ENCODE peak calls at places on chromosomes 7 and 10, in six cellular contexts. Z is mesendoderm; A is SJSA1; W is CD4-positive, alpha-beta memory T cell; E is osteoblast; V is transverse colon. H is an unnamed sample. For H3K27me3, the result is how much of the 10 kb centered on the place peaks cover.

GRCh38 chr7:130371059-130371458 is 9.2 kb upstream of the CPA1 start:
- DNase-seq in V (peak), E (peak), A (no peak), Z (no peak), W (no peak), H (no peak)

GRCh38 chr7:108145401-108145800 is 15.2 kb upstream of the LAMB4 start:
- DNase-seq in A (no peak), E (no peak), Z (peak), V (no peak), W (no peak), H (no peak)

GRCh38 chr7:75977741-75978140 is 16.7 kb downstream of the TMEM120A start:
- DNase-seq in W (no peak), V (no peak), E (peak), A (no peak), Z (no peak), H (no peak)

GRCh38 chr10:8365935-8366911 is 311.7 kb downstream of the GATA3 start:
- DNase-seq in V (no peak), Z (peak), W (peak), E (no peak), A (peak), H (peak)

GRCh38 chr7:79598351-79598750 is 144.9 kb upstream of the MAGI2 start:
- DNase-seq in E (no peak), A (no peak), Z (no peak), W (no peak), V (no peak), H (no peak)

GRCh38 chr10:57692255-57692980 is 575.3 kb downstream of the IPMK start:
- DNase-seq in E (peak), Z (peak), V (no peak), W (no peak), A (peak), H (peak)

GRCh38 chr10:67612577-67613537 is 83.1 kb downstream of the CTNNA3 start:
- DNase-seq in E (peak), W (peak), A (peak), V (no peak), Z (no peak), H (no peak)

GRCh38 chr7:117780832-117781231 is 92.4 kb downstream of the CTTNBP2 start:
- DNase-seq in Z (no peak), A (no peak), E (no peak), V (no peak), W (no peak), H (no peak)

GRCh38 chr10:77578583-77579227 is 58.9 kb downstream of the KCNMA1 start:
- DNase-seq in A (peak), V (no peak), W (no peak), E (peak), Z (no peak), H (peak)

GRCh38 chr10:63409465-63410027 is 56.2 kb downstream of the JMJD1C start:
- DNase-seq in A (no peak), Z (peak), E (no peak), V (no peak), W (no peak), H (no peak)

GRCh38 chr10:44395396-44395795 is 10.5 kb upstream of the CXCL12 start:
- DNase-seq in E (peak), V (peak), Z (no peak), A (no peak), W (no peak), H (no peak)

GRCh38 chr10:74035324-74035723 is 37.4 kb downstream of the VCL start:
- DNase-seq in E (no peak), W (no peak), V (no peak), Z (no peak), A (no peak), H (no peak)

GRCh38 chr10:80454526-80455460 is 683 bp downstream of the TSPAN14 start:
- DNase-seq in Z (peak), V (peak), W (peak), A (no peak), E (peak), H (no peak)

GRCh38 chr7:36638140-36638539 is 86.2 kb downstream of the AOAH start:
- DNase-seq in E (no peak), A (no peak), V (no peak), Z (peak), W (no peak), H (no peak)

GRCh38 chr10:6763417-6763816 is 183.3 kb upstream of the PRKCQ start:
- DNase-seq in V (no peak), A (no peak), W (no peak), E (no peak), Z (peak), H (no peak)

GRCh38 chr7:83415840-83416239 is 233.1 kb downstream of the SEMA3E start:
- DNase-seq in E (no peak), V (no peak), A (no peak), Z (peak), W (no peak), H (no peak)

GRCh38 chr7:27661776-27662489 is 750 bp downstream of the HIBADH start:
- DNase-seq in Z (no peak), W (peak), V (peak), E (peak), A (no peak), H (no peak)

GRCh38 chr7:134457166-134457565 is 1.7 kb downstream of the AKR1B1 start:
- DNase-seq in E (no peak), W (no peak), V (no peak), A (no peak), Z (no peak), H (no peak)

GRCh38 chr7:134458341-134458805 is 527 bp downstream of the AKR1B1 start:
- DNase-seq in Z (peak), A (no peak), V (peak), E (peak), W (peak), H (no peak)

GRCh38 chr7:134461921-134462320 is 3.0 kb upstream of the AKR1B1 start:
- DNase-seq in Z (no peak), E (no peak), A (no peak), V (no peak), W (no peak), H (no peak)

GRCh38 chr7:134460000-134460399 is 1.1 kb upstream of the AKR1B1 start:
- DNase-seq in V (no peak), W (no peak), A (no peak), E (no peak), Z (no peak), H (no peak)

DNA sequence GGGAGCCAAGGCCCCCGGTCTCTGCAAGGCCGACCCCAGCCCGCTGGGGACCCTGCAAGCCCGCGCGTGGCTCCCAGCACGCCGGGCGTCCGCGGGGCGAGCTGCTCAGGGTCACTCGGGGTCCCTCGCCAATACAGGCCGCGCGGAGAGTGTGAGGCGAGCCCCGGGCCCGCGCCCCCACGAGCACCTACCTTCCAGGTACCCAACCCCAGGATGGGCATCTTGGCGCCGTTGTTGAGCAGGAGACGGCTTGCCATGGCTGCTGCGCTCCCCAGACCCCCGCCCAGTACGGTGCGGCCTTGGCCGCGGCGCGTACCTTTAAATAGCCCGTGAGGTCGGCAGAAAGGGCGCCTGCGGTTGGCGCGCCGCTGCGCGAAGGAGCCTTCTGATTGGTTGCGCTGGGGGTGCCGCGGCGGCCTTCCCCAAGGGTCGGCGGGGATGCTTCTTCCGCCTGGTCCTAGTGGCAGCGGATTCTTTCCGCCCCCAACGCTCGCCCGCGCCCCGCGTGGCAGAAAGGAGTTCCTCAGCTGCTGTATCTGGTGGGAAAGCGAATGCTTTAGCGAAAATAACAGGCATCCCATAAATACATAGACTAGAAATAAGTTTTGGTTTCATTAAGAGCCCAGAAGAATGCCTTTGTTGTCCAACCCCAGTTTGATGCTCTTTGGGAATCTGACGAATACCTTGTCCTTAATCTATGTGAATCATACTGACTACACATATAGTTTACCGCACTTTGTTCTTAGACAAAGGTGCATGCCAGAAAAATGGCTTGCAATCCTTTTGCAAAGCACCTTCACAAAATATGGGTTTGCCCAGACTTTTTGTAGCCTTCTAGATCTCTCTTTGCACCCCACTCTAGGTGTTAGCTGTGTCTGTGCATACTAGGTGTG is at the start of gene AKR1B1:
- DNase-seq in Z (peak), A (peak), V (peak), E (peak), W (peak), H (peak)
- H3K27me3 ChIP-seq in Z (under half), A (under half), V (under half), E (under half), W (under half), H (under half)

DNA sequence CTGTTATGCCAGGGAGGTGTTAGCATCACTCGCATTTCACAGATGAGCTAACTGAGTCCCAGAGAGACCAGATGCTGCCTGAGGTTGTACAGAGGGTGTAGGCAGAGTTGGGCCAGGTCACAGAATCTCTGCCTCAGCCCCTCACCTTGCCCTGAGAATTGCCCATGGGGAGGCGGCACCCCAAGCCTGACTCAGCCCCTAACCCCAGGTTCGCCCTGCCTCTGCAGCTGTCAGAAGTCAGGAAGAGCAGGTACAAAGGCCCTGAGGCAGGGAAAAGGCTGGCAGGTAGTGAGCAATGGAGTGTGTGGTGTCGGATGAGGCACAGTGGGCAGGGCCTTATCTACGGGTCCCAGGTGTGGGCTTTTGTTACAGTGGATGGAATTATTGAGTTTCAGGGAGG is 79.4 kb downstream of the MYL10 start:
- DNase-seq in V (no peak), W (no peak), E (peak), A (no peak), Z (no peak), H (no peak)
- H3K27me3 ChIP-seq in V (under half), W (under half), E (under half), A (under half), Z (under half), H (under half)

GRCh38 chr10:72081772-72082590 is 6.4 kb downstream of the SPOCK2 start:
- DNase-seq in W (no peak), V (peak), A (no peak), E (peak), Z (no peak), H (no peak)
- H3K27me3 ChIP-seq in W (under half), V (under half), A (under half), E (under half), Z (under half), H (under half)

GRCh38 chr7:132574281-132574680 is 2.0 kb downstream of the PLXNA4 start:
- DNase-seq in A (no peak), V (no peak), E (no peak), Z (no peak), W (no peak), H (no peak)
- H3K27me3 ChIP-seq in A (half or more), V (half or more), E (under half), Z (half or more), W (under half), H (half or more)

DNA sequence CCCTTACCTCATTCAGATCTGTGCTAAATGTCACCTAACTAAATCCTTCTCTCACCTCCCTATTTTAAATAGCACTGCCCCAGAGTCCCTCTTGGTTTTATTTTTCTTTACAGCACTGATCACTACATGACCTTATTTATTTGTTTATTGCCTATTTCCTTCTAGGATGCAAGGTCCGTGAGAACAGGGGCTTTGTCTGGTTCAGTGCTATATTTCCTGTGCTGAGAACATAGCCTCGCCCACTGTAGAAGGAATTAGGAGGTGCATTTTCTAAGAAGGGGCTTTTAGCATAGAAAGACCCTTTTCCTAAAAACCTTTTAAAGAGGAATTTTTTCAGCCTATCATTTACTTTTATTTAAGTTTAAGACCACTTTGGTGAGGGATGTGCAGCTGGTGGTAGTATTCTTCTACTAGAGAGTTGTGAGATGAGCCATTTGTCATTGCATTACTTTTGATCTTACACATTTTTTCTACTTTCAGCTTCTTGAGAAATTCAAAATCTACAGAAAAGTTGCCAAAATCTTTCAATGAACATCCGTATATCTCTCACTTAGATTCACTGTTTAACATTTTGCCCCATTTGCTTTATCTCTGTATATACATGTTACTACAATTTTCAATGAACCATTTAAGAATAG is 13.5 kb upstream of the PCGF5 start:
- DNase-seq in W (no peak), A (no peak), Z (no peak), E (no peak), V (no peak), H (no peak)
- H3K27me3 ChIP-seq in W (under half), A (under half), Z (under half), E (under half), V (under half), H (under half)

DNA sequence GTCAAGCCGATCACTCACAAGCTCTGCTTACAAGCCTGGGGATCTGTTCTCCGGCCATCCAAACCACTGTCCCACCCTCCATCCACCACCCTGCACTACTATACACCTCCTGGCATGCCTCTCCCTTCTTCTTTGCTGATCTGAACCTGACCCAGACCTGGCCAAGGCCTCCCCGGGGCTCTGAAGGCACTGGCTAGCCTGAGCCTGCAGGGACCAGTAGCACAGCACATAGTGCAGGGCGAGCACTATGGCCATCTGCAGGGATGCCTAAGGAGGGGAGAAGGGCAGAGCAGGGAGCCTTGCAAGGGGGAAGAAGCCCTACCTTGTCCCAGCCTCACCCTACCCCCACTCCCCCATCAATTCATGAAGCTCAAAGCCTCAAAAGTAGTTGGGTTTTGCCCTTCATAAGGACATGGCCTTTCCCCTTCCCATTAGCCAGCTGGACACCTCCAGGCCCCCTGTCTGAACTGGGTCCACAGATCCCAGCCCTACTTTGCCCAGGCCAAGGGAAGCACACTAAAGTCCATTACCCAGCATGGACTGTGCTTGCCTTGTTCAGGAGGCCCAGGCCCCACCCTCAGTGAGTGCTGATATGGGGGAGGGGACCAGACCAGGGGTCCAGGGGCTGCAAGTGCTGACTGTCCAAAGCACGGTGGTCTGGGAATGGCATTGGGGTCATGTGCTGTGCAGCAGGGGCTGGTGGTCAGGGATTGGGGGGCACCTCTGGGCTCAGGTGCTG is 29.6 kb downstream of the CHAT start:
- DNase-seq in Z (no peak), E (no peak), W (no peak), V (no peak), A (no peak), H (no peak)
- H3K27me3 ChIP-seq in Z (under half), E (under half), W (under half), V (under half), A (under half), H (under half)

DNA sequence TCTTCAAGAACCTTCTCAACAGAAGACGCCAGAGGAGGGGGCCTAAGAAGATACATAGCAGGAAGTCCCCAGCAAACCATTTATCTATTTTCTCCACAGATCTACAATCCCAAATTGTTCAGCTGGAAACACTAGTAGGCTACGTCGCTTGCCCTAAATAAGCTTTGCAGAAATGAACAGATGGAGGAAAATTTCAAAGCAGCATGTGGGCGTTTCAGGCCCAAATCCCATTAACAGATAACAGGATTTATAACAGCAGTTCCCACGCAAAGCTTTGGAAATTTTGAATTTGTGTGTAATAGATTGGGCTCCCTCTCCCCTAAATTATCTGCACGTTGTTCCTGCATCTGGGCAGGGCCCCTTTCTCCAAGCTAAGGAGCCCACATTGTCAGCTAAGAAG is 60.6 kb upstream of the FRMD4A start:
- DNase-seq in E (no peak), Z (no peak), A (no peak), V (no peak), W (no peak), H (no peak)
- H3K27me3 ChIP-seq in E (under half), Z (under half), A (under half), V (under half), W (under half), H (under half)

DNA sequence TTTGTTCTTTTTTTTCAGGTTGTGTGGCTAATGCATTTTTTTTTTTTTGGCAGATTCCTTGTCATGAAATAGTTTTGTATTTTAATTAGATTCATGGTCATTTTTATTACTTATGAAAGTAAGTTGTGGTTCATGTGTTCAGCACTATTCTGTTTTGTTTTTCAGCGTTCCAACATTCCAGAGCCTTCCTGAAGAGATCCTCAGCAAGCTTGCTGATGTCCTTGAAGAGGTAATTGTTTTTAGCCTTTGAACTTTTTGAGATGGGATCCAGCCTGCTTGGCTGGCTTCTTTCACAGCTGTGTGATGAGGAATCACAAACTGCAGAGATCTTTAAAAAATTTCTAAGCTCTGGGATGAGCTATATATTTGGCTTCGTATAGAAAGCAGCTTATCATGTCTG is 207.9 kb upstream of the CSTF2T start:
- DNase-seq in E (no peak), V (no peak), Z (no peak), A (no peak), W (no peak), H (no peak)
- H3K27me3 ChIP-seq in E (under half), V (under half), Z (under half), A (under half), W (under half), H (under half)